ENCODE peak calls at places on chromosome 16, in four cellular contexts. I is tibial artery, M is psoas muscle, A is Peyer's patch. R is an unnamed sample.

GRCh38 chr16:20344630-20345029 is 7.9 kb downstream of the UMOD start:
- DNase-seq in M (no peak), I (no peak), A (no peak), R (no peak)

GRCh38 chr16:23408242-23409201 is 44.5 kb downstream of the COG7 start:
- DNase-seq in A (peak; percentile 51), I (peak; percentile 34), M (peak; percentile 75), R (no peak)

GRCh38 chr16:56197227-56197992 is 6.1 kb downstream of the GNAO1 start:
- DNase-seq in M (no peak), A (no peak), I (no peak), R (no peak)

GRCh38 chr16:85061566-85061965 is 34.0 kb downstream of the KIAA0513 start:
- DNase-seq in A (peak; percentile 70), I (peak; percentile 81), M (no peak), R (no peak)

GRCh38 chr16:63578791-63579190 is 1542.6 kb upstream of the CDH8 start:
- DNase-seq in A (no peak), M (no peak), I (no peak), R (no peak)

GRCh38 chr16:1002399-1003161 is 21.0 kb downstream of the SOX8 start:
- DNase-seq in M (no peak), I (no peak), A (peak; percentile 82), R (peak; percentile 26)

GRCh38 chr16:89033304-89033703 is 56.3 kb upstream of the CBFA2T3 start:
- DNase-seq in M (peak; percentile 25), A (no peak), I (no peak), R (no peak)

GRCh38 chr16:50534091-50534490 is 14.1 kb upstream of the NKD1 start:
- DNase-seq in M (no peak), I (no peak), A (no peak), R (no peak)

GRCh38 chr16:55842369-55843104 is 9.6 kb upstream of the CES1 start:
- DNase-seq in I (no peak), A (peak; percentile 52), M (no peak), R (no peak)

GRCh38 chr16:79598341-79599181 is 2.0 kb downstream of the MAF start:
- DNase-seq in I (peak; percentile 81), M (peak; percentile 85), A (peak; percentile 70), R (peak; percentile 64)

GRCh38 chr16:87062569-87063442 is 254.4 kb downstream of the C16orf95 start:
- DNase-seq in I (peak; percentile 89), A (peak; percentile 72), M (no peak), R (no peak)

DNA sequence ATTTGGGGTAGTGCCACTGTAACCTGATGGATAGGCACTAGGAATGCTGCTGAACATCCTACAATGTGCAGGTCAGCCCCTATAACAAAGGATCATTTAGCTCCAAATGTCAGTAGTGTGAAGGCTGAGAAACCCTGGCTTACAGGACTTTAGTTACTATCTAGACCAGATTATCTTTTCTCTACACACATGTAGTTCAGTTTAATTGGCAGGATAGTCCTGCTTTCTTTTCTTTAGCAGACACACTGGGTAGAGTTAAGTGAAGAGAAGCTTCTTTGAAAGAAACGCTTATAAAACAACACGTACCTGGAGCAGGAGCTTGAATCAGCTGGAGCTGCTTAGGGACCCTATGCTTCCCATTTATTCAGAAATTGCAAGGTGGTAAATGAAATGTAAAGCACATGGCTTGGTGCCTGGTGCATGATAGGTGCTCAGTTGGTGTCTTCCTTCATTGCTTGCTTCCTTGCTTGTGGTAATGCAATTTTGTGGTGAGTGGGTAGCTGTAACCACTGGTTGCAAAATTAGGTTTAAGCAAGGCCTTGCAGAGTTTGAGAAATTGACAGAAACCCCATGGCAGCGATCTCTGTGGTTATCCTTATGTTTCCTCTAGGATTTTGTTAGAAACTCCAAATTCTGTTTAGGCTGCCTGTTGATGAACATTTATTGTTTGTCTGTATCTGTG is 9.4 kb downstream of the METTL9 start:
- DNase-seq in A (no peak), I (no peak), M (no peak), R (no peak)
- H3K9me3 ChIP-seq in A (no peaks in the 10 kb centered on the region), I (no peaks in the 10 kb centered on the region), M (no peaks in the 10 kb centered on the region), R (no peaks in the 10 kb centered on the region)

DNA sequence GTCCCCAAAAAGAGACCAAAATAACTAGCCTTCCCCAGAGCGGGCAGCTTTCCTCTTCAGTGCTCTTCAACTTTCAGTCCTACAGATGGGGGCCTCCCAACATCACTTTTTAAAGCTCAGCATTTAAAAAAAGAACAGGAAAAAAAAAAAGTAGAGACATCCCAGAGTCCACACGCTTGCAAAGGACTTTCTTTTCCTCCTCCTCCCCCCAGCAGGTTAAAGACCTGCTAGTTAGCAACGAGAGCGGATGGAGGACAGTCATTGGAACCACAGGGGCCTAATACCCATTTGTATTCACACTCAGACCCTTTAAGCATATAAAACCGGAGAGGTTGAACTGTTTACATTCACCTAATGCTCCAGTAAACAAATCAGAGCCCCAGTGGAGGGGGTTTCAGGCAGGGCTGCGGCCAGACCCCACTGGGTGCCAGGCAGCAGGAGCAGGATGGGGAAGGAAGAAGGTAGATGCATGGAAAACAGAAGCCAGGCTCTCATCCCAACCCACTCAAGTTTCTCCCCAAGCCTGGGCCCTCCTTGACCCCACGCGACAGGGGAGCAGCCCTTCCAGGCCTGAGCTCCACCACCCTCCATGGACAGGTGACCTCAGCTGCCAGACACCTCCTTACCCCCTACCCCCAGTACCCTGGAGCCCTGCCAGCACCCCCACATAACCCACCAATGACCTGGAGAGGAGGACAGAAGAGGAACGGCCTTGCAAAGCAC is 15.2 kb downstream of the ZFHX3 start:
- DNase-seq in A (no peak), I (peak; percentile 72), M (no peak), R (no peak)
- H3K4me1 ChIP-seq in A (no peaks in the 10 kb centered on the region), I (peaks cover 6% of the 10 kb centered on the region), M (peaks cover 79% of the 10 kb centered on the region), R (peaks cover 4% of the 10 kb centered on the region)

GRCh38 chr16:9846362-9847099 is 335.7 kb downstream of the GRIN2A start:
- DNase-seq in M (no peak), I (no peak), A (no peak), R (no peak)

GRCh38 chr16:9845661-9846361 is 336.4 kb downstream of the GRIN2A start:
- DNase-seq in A (no peak), M (no peak), I (no peak), R (no peak)

GRCh38 chr16:9844361-9844760 is 337.9 kb downstream of the GRIN2A start:
- DNase-seq in A (no peak), M (no peak), I (no peak), R (no peak)

GRCh38 chr16:9840761-9841665 is 341.2 kb downstream of the GRIN2A start:
- DNase-seq in I (no peak), A (no peak), M (no peak), R (no peak)

DNA sequence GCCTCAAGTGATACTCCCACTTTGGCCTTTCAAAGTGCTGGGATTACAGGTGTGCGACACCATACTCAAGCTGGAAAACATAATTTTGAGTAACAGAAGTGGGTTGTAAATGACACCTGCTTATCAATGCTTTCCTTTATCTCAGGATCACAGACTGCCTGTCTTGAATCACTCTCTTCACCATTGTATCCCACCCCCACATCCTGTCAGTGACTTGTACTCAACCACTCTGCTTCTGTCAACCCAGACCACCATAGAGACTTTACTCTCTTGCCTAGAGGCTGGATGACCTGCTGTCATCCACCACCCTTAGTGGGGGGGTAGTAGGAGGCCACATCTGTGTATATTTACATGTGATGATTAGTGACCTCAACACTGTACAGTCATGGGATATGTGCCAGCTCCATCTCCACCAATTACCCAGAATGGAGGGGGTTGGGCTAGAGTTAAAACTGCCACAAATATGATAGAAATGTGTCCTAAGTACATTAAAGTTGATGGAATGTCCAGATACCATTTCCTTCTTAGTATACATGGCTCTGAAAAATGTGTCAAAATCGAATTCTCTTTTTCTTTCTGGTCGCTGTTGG is 338.7 kb downstream of the GRIN2A start:
- DNase-seq in I (no peak), M (no peak), A (no peak), R (no peak)
- H3K9me3 ChIP-seq in I (no peaks in the 10 kb centered on the region), M (no peaks in the 10 kb centered on the region), A (no peaks in the 10 kb centered on the region), R (no peaks in the 10 kb centered on the region)

GRCh38 chr16:57229079-57229478 is 16.0 kb upstream of the ARL2BP start:
- DNase-seq in M (no peak), A (no peak), I (no peak), R (no peak)

GRCh38 chr16:57231821-57232350 is 13.2 kb upstream of the ARL2BP start:
- DNase-seq in I (no peak), A (no peak), M (no peak), R (no peak)

GRCh38 chr16:57225978-57226377 is 19.1 kb upstream of the ARL2BP start:
- DNase-seq in I (no peak), M (no peak), A (no peak), R (no peak)

GRCh38 chr16:57224651-57225335 is 20.3 kb upstream of the ARL2BP start:
- DNase-seq in A (no peak), M (no peak), I (no peak), R (no peak)

GRCh38 chr16:57226701-57227621 is 18.1 kb upstream of the ARL2BP start:
- DNase-seq in M (no peak), A (no peak), I (no peak), R (no peak)
- H3K4me1 ChIP-seq in M (no peaks in the 10 kb centered on the region), A (no peaks in the 10 kb centered on the region), I (no peaks in the 10 kb centered on the region), R (no peaks in the 10 kb centered on the region)

DNA sequence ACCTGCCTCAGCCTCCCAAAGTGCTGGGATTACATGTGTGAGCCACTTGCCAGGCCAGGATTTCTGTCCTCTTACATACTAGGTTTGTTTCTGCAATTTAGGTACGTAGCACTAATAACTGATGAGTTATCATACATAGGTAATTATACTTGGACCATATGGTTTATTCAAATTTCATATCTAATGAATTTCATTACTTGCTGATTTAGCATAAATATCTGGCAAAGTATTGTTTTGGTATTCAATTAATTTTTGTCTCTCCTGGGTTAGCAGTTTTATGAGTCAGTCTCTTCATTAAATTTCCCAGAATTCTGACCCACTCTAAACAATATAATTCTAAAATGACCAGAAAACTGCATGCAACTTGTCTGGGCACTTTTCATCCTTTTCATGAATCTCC is 2146.5 kb downstream of the TP53TG3F start:
- DNase-seq in M (no peak), A (no peak), I (no peak), R (no peak)
- H3K9me3 ChIP-seq in M (no peaks in the 10 kb centered on the region), A (no peaks in the 10 kb centered on the region), I (no peaks in the 10 kb centered on the region), R (no peaks in the 10 kb centered on the region)

GRCh38 chr16:81799138-81799504 is 20.0 kb downstream of the PLCG2 start:
- DNase-seq in M (no peak), A (no peak), I (no peak), R (no peak)

GRCh38 chr16:81796035-81796434 is 16.9 kb downstream of the PLCG2 start:
- DNase-seq in M (no peak), A (no peak), I (no peak), R (no peak)

GRCh38 chr16:81796585-81797346 is 17.7 kb downstream of the PLCG2 start:
- DNase-seq in M (no peak), I (no peak), A (no peak), R (no peak)

GRCh38 chr16:81798311-81799137 is 19.4 kb downstream of the PLCG2 start:
- DNase-seq in M (no peak), I (no peak), A (peak; percentile 86), R (no peak)

GRCh38 chr16:81797443-81797842 is 18.4 kb downstream of the PLCG2 start:
- DNase-seq in M (no peak), I (no peak), A (peak; percentile 82), R (no peak)
- H3K4me1 ChIP-seq in M (no peaks in the 10 kb centered on the region), I (no peaks in the 10 kb centered on the region), A (no peaks in the 10 kb centered on the region), R (no peaks in the 10 kb centered on the region)

GRCh38 chr16:3388325-3388724 is 12.5 kb downstream of the ZSCAN32 start:
- DNase-seq in M (no peak), I (no peak), A (no peak), R (no peak)
- H3K9me3 ChIP-seq in M (peaks cover 85% of the 10 kb centered on the region), I (peaks cover 68% of the 10 kb centered on the region), A (no peaks in the 10 kb centered on the region), R (no peaks in the 10 kb centered on the region)

DNA sequence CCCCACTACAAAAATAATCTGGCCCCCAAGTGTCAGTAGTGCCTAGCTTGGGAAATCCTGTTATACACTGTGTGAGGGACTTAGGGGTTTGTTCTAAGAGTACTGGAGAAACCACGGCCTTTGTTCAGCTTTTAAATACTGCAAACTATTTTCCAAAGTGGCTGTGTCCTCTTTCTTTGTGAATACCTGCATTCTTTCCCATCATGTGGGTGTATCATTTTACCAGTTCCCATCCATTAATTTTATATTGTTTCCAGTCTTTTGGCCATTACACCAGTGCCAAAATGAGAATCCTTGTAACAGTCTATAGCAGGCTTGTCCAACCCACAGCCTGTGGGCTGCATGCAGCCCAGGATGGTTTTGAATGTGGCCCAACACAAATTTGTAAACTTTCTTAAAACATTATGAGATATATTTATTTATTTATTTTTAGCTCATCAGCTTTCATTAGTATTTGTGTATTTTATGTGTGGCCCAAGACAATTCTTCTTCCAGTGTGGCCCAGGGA is 23.9 kb downstream of the ITPRIPL2 start:
- DNase-seq in M (no peak), I (no peak), A (no peak), R (no peak)
- H3K4me1 ChIP-seq in M (no peaks in the 10 kb centered on the region), I (no peaks in the 10 kb centered on the region), A (no peaks in the 10 kb centered on the region), R (no peaks in the 10 kb centered on the region)

R was measured in uterus.